ENCODE peak calls at places on chromosomes 16 and 17, in four cellular contexts. E is choroid plexus epithelial cell, D is PC-3, N is A549. H is an unnamed sample.
A peak's percentile ranks its signal among the peaks of the same experiment; 100 is the strongest.

GRCh38 chr17:57940653-57941329 is 14.4 kb downstream of the CUEDC1 start:
- DNase-seq in E (no peak), N (no peak), D (peak; percentile 86), H (peak; percentile 38)

GRCh38 chr16:69929480-69929879 is 21.7 kb upstream of the CLEC18A start:
- DNase-seq in D (no peak), N (no peak), E (no peak), H (no peak)

GRCh38 chr17:17831208-17832039 is 5.4 kb downstream of the SREBF1 start:
- DNase-seq in N (no peak), D (no peak), E (no peak), H (no peak)

GRCh38 chr16:68069511-68070248 is 15.5 kb upstream of the NFATC3 start:
- DNase-seq in N (no peak), E (no peak), D (no peak), H (no peak)

GRCh38 chr17:10114931-10115535 is 83.4 kb downstream of the GAS7 start:
- DNase-seq in E (peak; percentile 98), D (peak; percentile 46), N (peak; percentile 57), H (peak; percentile 99)

GRCh38 chr17:76383645-76384221 is 676 bp upstream of the SPHK1 start:
- DNase-seq in D (peak; percentile 37), E (peak; percentile 61), N (peak; percentile 66), H (peak; percentile 69)

GRCh38 chr16:70320121-70320520 is 21.1 kb downstream of the DDX19B start:
- DNase-seq in E (no peak), D (no peak), N (no peak), H (no peak)

GRCh38 chr17:57464191-57464864 is 208.0 kb downstream of the MSI2 start:
- DNase-seq in N (no peak), D (no peak), E (no peak), H (no peak)

GRCh38 chr17:63116967-63117366 is 150.9 kb downstream of the TANC2 start:
- DNase-seq in N (peak; percentile 17), D (no peak), E (peak; percentile 49), H (peak; percentile 12)

GRCh38 chr17:40530988-40531971 is 29.9 kb upstream of the TNS4 start:
- DNase-seq in E (no peak), D (no peak), N (no peak), H (no peak)

GRCh38 chr17:2975469-2975958 is 87.9 kb downstream of the OR1D5 start:
- DNase-seq in N (no peak), D (peak; percentile 74), E (no peak), H (peak; percentile 65)

GRCh38 chr17:71460943-71461342 is 659.9 kb upstream of the SOX9 start:
- DNase-seq in D (peak; percentile 74), N (peak; percentile 12), E (peak; percentile 71), H (peak; percentile 44)

GRCh38 chr17:73591278-73592078 is 52.8 kb downstream of the SDK2 start:
- DNase-seq in E (no peak), N (no peak), D (no peak), H (no peak)

GRCh38 chr17:40448213-40448638 is 5.0 kb downstream of the IGFBP4 start:
- DNase-seq in N (no peak), D (no peak), E (peak; percentile 52), H (no peak)

GRCh38 chr16:4135537-4135936 is 19.3 kb upstream of the ADCY9 start:
- DNase-seq in N (no peak), D (no peak), E (no peak), H (no peak)

GRCh38 chr16:4134434-4134833 is 18.2 kb upstream of the ADCY9 start:
- DNase-seq in N (no peak), D (no peak), E (no peak), H (no peak)

GRCh38 chr16:4137438-4137837 is 21.2 kb upstream of the ADCY9 start:
- DNase-seq in D (no peak), N (no peak), E (no peak), H (no peak)

GRCh38 chr16:4133897-4134372 is 17.7 kb upstream of the ADCY9 start:
- DNase-seq in D (no peak), E (no peak), N (no peak), H (no peak)

DNA sequence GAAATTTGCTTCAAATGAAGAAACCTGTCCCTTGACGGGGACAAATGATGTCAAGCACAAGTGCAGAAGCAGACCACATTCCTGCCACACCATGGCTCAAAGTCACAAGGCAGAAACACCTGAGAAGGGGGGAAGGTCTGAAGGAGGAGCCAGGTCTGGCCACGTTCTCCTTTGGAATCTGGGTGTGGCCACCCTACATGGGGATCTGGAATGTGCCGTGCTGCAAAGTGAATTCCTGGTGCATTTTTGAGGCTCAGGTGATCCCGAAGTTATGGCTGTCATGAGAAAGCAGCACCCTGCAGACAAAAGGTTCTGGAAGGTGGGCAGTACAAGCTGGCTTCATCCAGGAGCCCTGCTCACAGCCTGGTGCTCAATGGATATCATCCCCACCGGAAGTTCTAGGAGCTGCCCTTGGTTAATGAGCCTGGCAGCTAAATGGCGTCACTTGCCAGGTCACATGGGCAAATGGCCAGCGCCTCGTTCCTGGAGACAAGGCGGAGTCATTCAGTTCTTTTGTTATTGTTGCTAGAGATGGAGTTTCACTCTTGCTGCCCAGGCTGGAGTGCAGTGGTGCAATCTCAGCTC is 20.1 kb upstream of the ADCY9 start:
- DNase-seq in E (no peak), D (peak; percentile 71), N (peak; percentile 47), H (no peak)
- TF ChIP-seq CTCF in E (no peak), D (no peak), N (no peak), H (no peak)

DNA sequence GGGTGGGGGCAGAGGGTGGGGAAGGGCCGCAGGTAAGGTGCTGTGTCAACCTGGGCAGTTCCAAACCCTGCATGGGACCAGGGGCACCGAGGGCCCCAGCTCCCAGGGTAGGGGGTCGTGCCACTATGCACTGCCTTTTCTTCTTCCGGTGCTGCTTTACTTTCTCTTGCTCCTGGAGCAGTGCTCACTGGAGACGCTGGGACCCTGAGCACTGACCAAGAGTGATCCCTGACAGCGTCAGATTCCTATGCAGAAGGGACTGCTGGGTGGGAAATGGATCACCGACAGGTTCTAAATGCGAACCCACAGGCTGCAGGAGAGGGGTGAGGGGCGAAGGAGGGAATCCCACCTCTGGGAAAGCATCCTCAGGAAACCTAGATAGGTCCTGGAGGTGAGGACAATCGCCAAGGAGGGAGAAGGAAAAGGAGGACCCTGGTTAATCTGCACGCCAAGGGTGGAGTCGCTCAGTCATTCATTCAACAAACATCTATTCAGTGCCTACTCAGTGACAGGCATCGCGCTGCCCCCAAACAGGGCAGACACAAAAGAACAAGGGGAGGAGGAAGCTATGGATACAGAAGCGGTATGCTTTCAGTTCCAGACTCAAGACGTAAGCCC is 470.2 kb downstream of the SOX9 start:
- DNase-seq in E (no peak), D (peak; percentile 57), N (peak; percentile 49), H (no peak)
- H3K4me3 ChIP-seq in E (peak overlapping the region; percentile 95), D (peak overlapping the region; percentile 95), N (peak overlapping the region; percentile 78), H (peak overlapping the region; percentile 64)

GRCh38 chr16:81786868-81787267 is 7.8 kb downstream of the PLCG2 start:
- DNase-seq in N (no peak), D (no peak), E (no peak), H (no peak)
- TF ChIP-seq CTCF in N (no peak), D (no peak), E (no peak), H (no peak)

DNA sequence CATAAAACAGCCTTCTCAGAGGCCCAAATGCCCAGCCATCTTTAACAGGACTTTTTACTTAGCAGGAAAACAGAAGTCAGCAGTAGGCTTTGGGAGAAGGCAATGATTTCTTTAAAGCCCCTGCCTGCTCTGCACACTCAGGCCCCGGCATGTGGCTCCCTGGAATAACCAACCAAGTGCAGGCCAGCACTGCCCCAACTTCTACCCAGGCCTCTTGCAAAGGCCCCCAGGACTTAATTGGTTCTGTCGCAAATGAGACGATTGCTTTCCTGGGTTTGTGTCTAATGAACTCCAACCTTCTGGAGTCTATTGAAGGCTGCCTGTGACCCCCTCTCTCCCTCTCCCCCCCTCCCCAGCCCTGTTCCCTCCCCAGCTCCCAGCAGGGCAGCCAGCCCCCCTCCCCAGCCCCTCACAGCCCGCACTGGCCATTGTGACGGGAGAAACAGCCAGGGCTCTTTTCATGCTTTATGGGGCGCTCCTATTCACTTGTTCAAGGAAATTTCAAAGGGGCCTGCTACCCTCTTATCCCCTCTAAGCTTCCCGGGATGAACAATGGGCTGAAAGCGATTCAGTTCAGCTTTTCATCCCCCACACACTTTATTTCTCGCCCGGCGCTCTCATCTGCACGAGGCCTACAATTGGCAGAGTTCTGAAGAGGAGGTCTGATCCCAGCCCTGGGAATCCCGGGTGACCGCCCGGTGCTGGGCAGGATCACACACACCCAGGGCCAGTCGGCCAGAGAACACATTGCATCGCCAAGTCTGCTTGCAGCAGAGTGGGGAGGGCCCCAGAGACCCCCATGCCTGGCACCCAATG is 15.5 kb downstream of the AXIN2 start:
- DNase-seq in E (no peak), N (no peak), D (no peak), H (no peak)
- H3K4me3 ChIP-seq in E (no peak overlapping the region), N (no peak overlapping the region), D (no peak overlapping the region), H (no peak overlapping the region)

GRCh38 chr17:7997186-7997585 is 5.2 kb upstream of the GUCY2D start:
- DNase-seq in N (peak; percentile 67), E (peak; percentile 65), D (peak; percentile 66), H (peak; percentile 53)
- TF ChIP-seq CTCF in N (peak; percentile 70), E (peak; percentile 69), D (peak; percentile 70), H (peak; percentile 55)

DNA sequence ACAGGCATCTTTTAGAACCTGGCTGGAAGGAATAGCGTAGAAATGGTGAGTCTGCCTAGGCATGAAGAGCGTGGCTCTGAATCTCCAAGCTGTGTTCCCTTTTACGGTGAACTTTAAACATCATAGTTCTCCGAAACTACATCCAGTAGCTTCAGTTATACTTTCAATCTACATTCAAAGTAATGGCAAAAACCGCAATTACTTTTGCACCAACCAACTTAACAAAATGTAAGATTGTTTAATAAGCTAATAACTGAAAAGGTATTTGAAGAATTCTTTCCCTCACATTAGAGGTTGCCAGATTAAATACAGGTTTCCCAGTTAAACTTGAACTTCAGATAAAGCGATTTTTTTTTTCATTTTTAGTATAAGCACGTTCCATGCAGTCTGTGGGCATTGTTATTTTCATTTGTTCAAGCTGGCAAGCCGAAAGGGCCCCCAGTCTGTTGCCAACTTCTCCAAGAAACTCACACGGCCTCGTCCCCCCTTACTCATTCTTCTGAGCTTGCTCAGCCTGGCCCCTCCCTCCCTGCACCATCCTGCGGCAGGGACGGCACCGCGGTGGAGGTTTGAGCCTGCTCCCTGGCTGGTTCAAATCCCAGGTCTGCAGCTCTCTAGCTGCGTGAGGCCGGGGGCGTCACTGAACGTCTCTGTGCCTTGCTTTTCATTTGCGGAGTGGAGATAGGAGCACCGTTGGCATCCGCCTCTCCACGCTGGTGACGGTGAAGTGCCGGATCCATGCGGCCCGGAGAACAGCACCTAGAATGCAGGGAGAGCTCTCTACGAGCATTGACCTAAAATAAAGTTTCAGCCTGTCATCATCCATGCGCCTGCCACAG is 3.5 kb upstream of the MTHFSD start:
- DNase-seq in D (no peak), N (no peak), E (peak; percentile 12), H (no peak)
- H3K4me3 ChIP-seq in D (no peak overlapping the region), N (no peak overlapping the region), E (no peak overlapping the region), H (no peak overlapping the region)

GRCh38 chr16:76634847-76635697 is 357.9 kb downstream of the CNTNAP4 start:
- DNase-seq in E (no peak), D (no peak), N (no peak), H (peak; percentile 32)

DNA sequence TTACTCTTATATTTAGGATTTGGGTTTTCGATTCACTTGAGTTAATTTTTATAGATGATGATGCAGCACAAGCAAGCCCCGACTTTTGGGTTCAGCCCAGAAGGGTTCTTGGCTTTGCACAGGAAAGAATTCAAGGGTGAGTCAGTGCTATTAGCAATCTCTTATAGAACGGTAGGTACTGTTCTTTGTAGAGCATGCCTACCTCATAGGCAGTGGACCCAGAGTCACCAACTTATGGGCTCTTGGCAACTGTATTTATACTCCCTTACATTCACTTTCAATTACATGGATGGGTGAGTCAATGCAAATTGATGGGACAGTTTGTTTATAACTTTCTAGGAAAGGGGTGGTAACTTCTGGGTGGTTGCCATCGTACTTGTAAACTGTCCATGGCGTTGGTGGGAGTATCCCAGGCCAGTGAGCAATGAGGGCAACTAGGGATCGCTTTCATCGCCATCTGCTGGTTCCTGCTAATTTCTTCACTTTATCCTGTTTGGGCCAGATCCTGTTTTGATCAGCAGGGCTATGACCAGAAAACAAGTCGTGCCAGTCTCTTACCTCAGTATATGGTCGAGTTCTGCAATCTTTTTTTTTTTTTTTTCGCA is 362.6 kb downstream of the CNTNAP4 start:
- DNase-seq in D (peak; percentile 60), E (no peak), N (peak; percentile 35), H (peak; percentile 20)
- TF ChIP-seq CTCF in D (peak; percentile 60), E (no peak), N (peak; percentile 36), H (peak; percentile 9)